ENCODE peak calls at places on chromosomes 11 and 22, in five cellular contexts. One of them, this sample, is unnamed.

GRCh38 chr22:25054943-25055511 is 102.5 kb downstream of the KIAA1671 start:
- DNase-seq in substantia nigra: no peak
- DNase-seq in CD4-positive, CD25-positive, alpha-beta regulatory T cell: peak
- DNase-seq in dorsolateral prefrontal cortex: no peak
- DNase-seq in mammary epithelial cell: no peak
- DNase-seq in this sample: no peak

GRCh38 chr11:59918987-59919589 is 19.1 kb upstream of the OOSP1 start:
- DNase-seq in CD4-positive, CD25-positive, alpha-beta regulatory T cell: peak
- DNase-seq in mammary epithelial cell: peak
- DNase-seq in dorsolateral prefrontal cortex: no peak
- DNase-seq in substantia nigra: no peak
- DNase-seq in this sample: no peak

GRCh38 chr11:116910378-116910777 is 73.0 kb upstream of the APOA1 start:
- DNase-seq in substantia nigra: no peak
- DNase-seq in mammary epithelial cell: no peak
- DNase-seq in CD4-positive, CD25-positive, alpha-beta regulatory T cell: no peak
- DNase-seq in dorsolateral prefrontal cortex: no peak
- DNase-seq in this sample: no peak

GRCh38 chr11:26025680-26026079 is 306.2 kb upstream of the ANO3 start:
- DNase-seq in mammary epithelial cell: peak
- DNase-seq in substantia nigra: no peak
- DNase-seq in dorsolateral prefrontal cortex: no peak
- DNase-seq in CD4-positive, CD25-positive, alpha-beta regulatory T cell: no peak
- DNase-seq in this sample: no peak

GRCh38 chr11:111452146-111452545 is 60.0 kb downstream of the BTG4 start:
- DNase-seq in dorsolateral prefrontal cortex: no peak
- DNase-seq in CD4-positive, CD25-positive, alpha-beta regulatory T cell: no peak
- DNase-seq in substantia nigra: no peak
- DNase-seq in mammary epithelial cell: peak
- DNase-seq in this sample: no peak

GRCh38 chr11:27904358-27905055 is 203.4 kb downstream of the KIF18A start:
- DNase-seq in dorsolateral prefrontal cortex: no peak
- DNase-seq in substantia nigra: no peak
- DNase-seq in CD4-positive, CD25-positive, alpha-beta regulatory T cell: no peak
- DNase-seq in mammary epithelial cell: peak
- DNase-seq in this sample: no peak

GRCh38 chr11:68641880-68642279 is 42.5 kb upstream of the GAL start:
- DNase-seq in mammary epithelial cell: no peak
- DNase-seq in dorsolateral prefrontal cortex: no peak
- DNase-seq in CD4-positive, CD25-positive, alpha-beta regulatory T cell: no peak
- DNase-seq in substantia nigra: no peak
- DNase-seq in this sample: no peak

GRCh38 chr11:69498614-69499175 is 17.2 kb downstream of the LINC01488 start:
- DNase-seq in mammary epithelial cell: no peak
- DNase-seq in CD4-positive, CD25-positive, alpha-beta regulatory T cell: no peak
- DNase-seq in dorsolateral prefrontal cortex: no peak
- DNase-seq in substantia nigra: no peak
- DNase-seq in this sample: no peak

GRCh38 chr22:17874231-17874630 is 100.0 kb upstream of the BID start:
- DNase-seq in dorsolateral prefrontal cortex: no peak
- DNase-seq in CD4-positive, CD25-positive, alpha-beta regulatory T cell: no peak
- DNase-seq in mammary epithelial cell: no peak
- DNase-seq in substantia nigra: no peak
- DNase-seq in this sample: no peak

GRCh38 chr11:128662960-128663359 is 30.9 kb upstream of the FLI1 start:
- DNase-seq in mammary epithelial cell: no peak
- DNase-seq in substantia nigra: no peak
- DNase-seq in CD4-positive, CD25-positive, alpha-beta regulatory T cell: no peak
- DNase-seq in dorsolateral prefrontal cortex: no peak
- DNase-seq in this sample: no peak

GRCh38 chr11:65861165-65861505 is 902 bp downstream of the MUS81 start:
- DNase-seq in dorsolateral prefrontal cortex: no peak
- DNase-seq in substantia nigra: no peak
- DNase-seq in CD4-positive, CD25-positive, alpha-beta regulatory T cell: no peak
- DNase-seq in mammary epithelial cell: no peak
- DNase-seq in this sample: no peak

GRCh38 chr11:17476317-17477083 is at the start of gene ABCC8:
- DNase-seq in CD4-positive, CD25-positive, alpha-beta regulatory T cell: no peak
- DNase-seq in mammary epithelial cell: peak
- DNase-seq in dorsolateral prefrontal cortex: no peak
- DNase-seq in substantia nigra: no peak
- DNase-seq in this sample: no peak

GRCh38 chr11:2702771-2703486 is 3.1 kb upstream of the KCNQ1OT1 start:
- DNase-seq in CD4-positive, CD25-positive, alpha-beta regulatory T cell: no peak
- DNase-seq in mammary epithelial cell: no peak
- DNase-seq in substantia nigra: peak
- DNase-seq in dorsolateral prefrontal cortex: peak
- DNase-seq in this sample: no peak

GRCh38 chr11:68064876-68065275 is 26.1 kb downstream of the TCIRG1 start:
- DNase-seq in CD4-positive, CD25-positive, alpha-beta regulatory T cell: no peak
- DNase-seq in substantia nigra: no peak
- DNase-seq in mammary epithelial cell: no peak
- DNase-seq in dorsolateral prefrontal cortex: no peak
- DNase-seq in this sample: no peak

GRCh38 chr11:36030707-36031365 is 87.0 kb downstream of the LDLRAD3 start:
- DNase-seq in CD4-positive, CD25-positive, alpha-beta regulatory T cell: no peak
- DNase-seq in substantia nigra: no peak
- DNase-seq in mammary epithelial cell: no peak
- DNase-seq in dorsolateral prefrontal cortex: no peak
- DNase-seq in this sample: no peak

GRCh38 chr11:78688460-78688859 is 113.8 kb upstream of the NARS2 start:
- DNase-seq in substantia nigra: no peak
- DNase-seq in CD4-positive, CD25-positive, alpha-beta regulatory T cell: no peak
- DNase-seq in dorsolateral prefrontal cortex: no peak
- DNase-seq in mammary epithelial cell: peak
- DNase-seq in this sample: no peak

GRCh38 chr22:49247194-49247924 is 580.3 kb downstream of the BRD1 start:
- DNase-seq in CD4-positive, CD25-positive, alpha-beta regulatory T cell: no peak
- DNase-seq in dorsolateral prefrontal cortex: peak
- DNase-seq in mammary epithelial cell: no peak
- DNase-seq in substantia nigra: no peak
- DNase-seq in this sample: no peak

GRCh38 chr22:37241351-37242142 is 2.5 kb downstream of the RAC2 start:
- DNase-seq in CD4-positive, CD25-positive, alpha-beta regulatory T cell: peak
- DNase-seq in mammary epithelial cell: no peak
- DNase-seq in substantia nigra: no peak
- DNase-seq in dorsolateral prefrontal cortex: no peak
- DNase-seq in this sample: peak

GRCh38 chr22:30552719-30553118 is 6.2 kb upstream of the SEC14L6 start:
- DNase-seq in dorsolateral prefrontal cortex: no peak
- DNase-seq in mammary epithelial cell: no peak
- DNase-seq in substantia nigra: no peak
- DNase-seq in CD4-positive, CD25-positive, alpha-beta regulatory T cell: no peak
- DNase-seq in this sample: no peak

GRCh38 chr11:97009613-97010012 is 619.8 kb downstream of the JRKL start:
- DNase-seq in CD4-positive, CD25-positive, alpha-beta regulatory T cell: no peak
- DNase-seq in dorsolateral prefrontal cortex: no peak
- DNase-seq in mammary epithelial cell: no peak
- DNase-seq in substantia nigra: no peak
- DNase-seq in this sample: no peak

GRCh38 chr11:102513869-102514268 is 16.7 kb downstream of the MMP7 start:
- DNase-seq in substantia nigra: no peak
- DNase-seq in mammary epithelial cell: peak
- DNase-seq in dorsolateral prefrontal cortex: no peak
- DNase-seq in CD4-positive, CD25-positive, alpha-beta regulatory T cell: no peak
- DNase-seq in this sample: no peak

GRCh38 chr11:205221-206001 is 1.8 kb downstream of the BET1L start:
- DNase-seq in substantia nigra: no peak
- DNase-seq in dorsolateral prefrontal cortex: peak
- DNase-seq in CD4-positive, CD25-positive, alpha-beta regulatory T cell: no peak
- DNase-seq in mammary epithelial cell: no peak
- DNase-seq in this sample: no peak

GRCh38 chr22:45324186-45324775 is 14.5 kb downstream of the FAM118A start:
- DNase-seq in mammary epithelial cell: peak
- DNase-seq in dorsolateral prefrontal cortex: no peak
- DNase-seq in CD4-positive, CD25-positive, alpha-beta regulatory T cell: no peak
- DNase-seq in substantia nigra: no peak
- DNase-seq in this sample: no peak

GRCh38 chr11:60852639-60853468 is 2.9 kb downstream of the PTGDR2 start:
- DNase-seq in mammary epithelial cell: no peak
- DNase-seq in CD4-positive, CD25-positive, alpha-beta regulatory T cell: no peak
- DNase-seq in dorsolateral prefrontal cortex: no peak
- DNase-seq in substantia nigra: no peak
- DNase-seq in this sample: no peak

GRCh38 chr11:27882066-27882697 is 181.9 kb upstream of the BDNF start:
- DNase-seq in substantia nigra: no peak
- DNase-seq in CD4-positive, CD25-positive, alpha-beta regulatory T cell: no peak
- DNase-seq in mammary epithelial cell: no peak
- DNase-seq in dorsolateral prefrontal cortex: no peak
- DNase-seq in this sample: no peak

GRCh38 chr11:62923634-62924411 is 2.7 kb upstream of the CHRM1 start:
- DNase-seq in substantia nigra: no peak
- DNase-seq in mammary epithelial cell: no peak
- DNase-seq in CD4-positive, CD25-positive, alpha-beta regulatory T cell: peak
- DNase-seq in dorsolateral prefrontal cortex: peak
- DNase-seq in this sample: peak

GRCh38 chr11:22976146-22976545 is 115.9 kb upstream of the CCDC179 start:
- DNase-seq in dorsolateral prefrontal cortex: no peak
- DNase-seq in CD4-positive, CD25-positive, alpha-beta regulatory T cell: no peak
- DNase-seq in substantia nigra: no peak
- DNase-seq in mammary epithelial cell: peak
- DNase-seq in this sample: no peak

GRCh38 chr22:47067331-47067890 is 305.0 kb downstream of the TBC1D22A start:
- DNase-seq in substantia nigra: no peak
- DNase-seq in mammary epithelial cell: no peak
- DNase-seq in dorsolateral prefrontal cortex: no peak
- DNase-seq in CD4-positive, CD25-positive, alpha-beta regulatory T cell: no peak
- DNase-seq in this sample: no peak
- H3K27ac ChIP-seq in substantia nigra: no peak
- H3K27ac ChIP-seq in mammary epithelial cell: no peak
- H3K27ac ChIP-seq in dorsolateral prefrontal cortex: no peak
- H3K27ac ChIP-seq in CD4-positive, CD25-positive, alpha-beta regulatory T cell: no peak
- H3K27ac ChIP-seq in this sample: no peak

GRCh38 chr22:41261541-41262249 is 21.0 kb upstream of the CHADL start:
- DNase-seq in dorsolateral prefrontal cortex: no peak
- DNase-seq in mammary epithelial cell: no peak
- DNase-seq in substantia nigra: no peak
- DNase-seq in CD4-positive, CD25-positive, alpha-beta regulatory T cell: no peak
- DNase-seq in this sample: no peak
- H3K27ac ChIP-seq in dorsolateral prefrontal cortex: peak
- H3K27ac ChIP-seq in mammary epithelial cell: no peak
- H3K27ac ChIP-seq in substantia nigra: peak
- H3K27ac ChIP-seq in CD4-positive, CD25-positive, alpha-beta regulatory T cell: no peak
- H3K27ac ChIP-seq in this sample: no peak

GRCh38 chr11:119335091-119335654 is 846 bp downstream of the RNF26 start:
- DNase-seq in substantia nigra: no peak
- DNase-seq in mammary epithelial cell: no peak
- DNase-seq in CD4-positive, CD25-positive, alpha-beta regulatory T cell: no peak
- DNase-seq in dorsolateral prefrontal cortex: no peak
- DNase-seq in this sample: no peak
- H3K27ac ChIP-seq in substantia nigra: no peak
- H3K27ac ChIP-seq in mammary epithelial cell: peak
- H3K27ac ChIP-seq in CD4-positive, CD25-positive, alpha-beta regulatory T cell: peak
- H3K27ac ChIP-seq in dorsolateral prefrontal cortex: no peak
- H3K27ac ChIP-seq in this sample: peak

DNA sequence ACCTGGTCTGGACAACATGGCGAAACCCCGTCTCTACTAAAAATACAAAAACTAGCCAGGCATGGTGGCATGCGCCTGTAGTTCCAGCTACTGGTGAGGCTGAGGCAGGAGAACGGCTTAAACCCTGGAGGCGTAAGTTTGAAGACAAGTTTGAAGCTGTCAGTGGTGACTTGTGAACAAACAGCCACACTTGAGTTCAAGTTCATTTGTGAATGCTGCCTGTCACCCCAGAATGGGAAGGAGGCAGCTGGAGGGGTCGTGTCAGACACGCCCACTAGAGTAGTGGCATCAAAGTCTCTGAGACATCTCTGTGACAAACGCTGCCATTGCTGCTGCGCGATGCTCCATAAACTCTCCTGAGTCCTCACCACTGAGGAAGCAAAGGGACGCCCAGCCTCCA is 74.2 kb downstream of the DGCR2 start:
- DNase-seq in CD4-positive, CD25-positive, alpha-beta regulatory T cell: no peak
- DNase-seq in dorsolateral prefrontal cortex: no peak
- DNase-seq in mammary epithelial cell: no peak
- DNase-seq in substantia nigra: no peak
- DNase-seq in this sample: no peak
- H3K27ac ChIP-seq in CD4-positive, CD25-positive, alpha-beta regulatory T cell: no peak
- H3K27ac ChIP-seq in dorsolateral prefrontal cortex: no peak
- H3K27ac ChIP-seq in mammary epithelial cell: no peak
- H3K27ac ChIP-seq in substantia nigra: no peak
- H3K27ac ChIP-seq in this sample: no peak

GRCh38 chr11:74017631-74018030 is 8.7 kb upstream of the UCP3 start:
- DNase-seq in substantia nigra: no peak
- DNase-seq in CD4-positive, CD25-positive, alpha-beta regulatory T cell: no peak
- DNase-seq in mammary epithelial cell: no peak
- DNase-seq in dorsolateral prefrontal cortex: no peak
- DNase-seq in this sample: no peak
- H3K27ac ChIP-seq in substantia nigra: no peak
- H3K27ac ChIP-seq in CD4-positive, CD25-positive, alpha-beta regulatory T cell: no peak
- H3K27ac ChIP-seq in mammary epithelial cell: no peak
- H3K27ac ChIP-seq in dorsolateral prefrontal cortex: peak
- H3K27ac ChIP-seq in this sample: no peak

DNA sequence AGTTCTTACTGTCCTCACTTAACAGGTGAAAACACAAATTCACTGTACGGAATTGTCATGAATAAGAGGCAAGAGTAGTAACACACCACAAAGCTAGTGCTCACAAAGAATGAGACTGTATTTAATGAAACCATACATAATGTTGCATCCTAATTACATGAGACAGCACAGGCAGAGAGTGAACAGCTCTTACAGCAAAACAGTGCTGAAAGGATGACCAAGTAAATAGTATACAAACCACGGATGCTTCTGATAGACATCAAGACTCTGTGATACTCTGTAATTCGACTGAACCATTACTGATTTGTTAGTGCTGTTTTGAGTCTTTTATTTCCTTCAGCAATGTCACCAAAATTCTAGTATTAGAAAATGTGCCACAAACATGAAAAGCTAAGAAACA is 282.3 kb downstream of the TTC28 start:
- DNase-seq in CD4-positive, CD25-positive, alpha-beta regulatory T cell: no peak
- DNase-seq in dorsolateral prefrontal cortex: no peak
- DNase-seq in substantia nigra: no peak
- DNase-seq in mammary epithelial cell: no peak
- DNase-seq in this sample: no peak
- H3K27ac ChIP-seq in CD4-positive, CD25-positive, alpha-beta regulatory T cell: no peak
- H3K27ac ChIP-seq in dorsolateral prefrontal cortex: peak
- H3K27ac ChIP-seq in substantia nigra: no peak
- H3K27ac ChIP-seq in mammary epithelial cell: no peak
- H3K27ac ChIP-seq in this sample: no peak

GRCh38 chr11:114909866-114910265 is 231.5 kb downstream of the NXPE2 start:
- DNase-seq in CD4-positive, CD25-positive, alpha-beta regulatory T cell: no peak
- DNase-seq in dorsolateral prefrontal cortex: no peak
- DNase-seq in substantia nigra: no peak
- DNase-seq in mammary epithelial cell: no peak
- DNase-seq in this sample: no peak

GRCh38 chr11:114916406-114916805 is 238.1 kb downstream of the NXPE2 start:
- DNase-seq in substantia nigra: no peak
- DNase-seq in dorsolateral prefrontal cortex: no peak
- DNase-seq in CD4-positive, CD25-positive, alpha-beta regulatory T cell: no peak
- DNase-seq in mammary epithelial cell: no peak
- DNase-seq in this sample: no peak

GRCh38 chr11:114915871-114916270 is 237.5 kb downstream of the NXPE2 start:
- DNase-seq in dorsolateral prefrontal cortex: no peak
- DNase-seq in CD4-positive, CD25-positive, alpha-beta regulatory T cell: no peak
- DNase-seq in substantia nigra: no peak
- DNase-seq in mammary epithelial cell: no peak
- DNase-seq in this sample: no peak

GRCh38 chr11:114914231-114915005 is 236.1 kb downstream of the NXPE2 start:
- DNase-seq in CD4-positive, CD25-positive, alpha-beta regulatory T cell: no peak
- DNase-seq in dorsolateral prefrontal cortex: no peak
- DNase-seq in substantia nigra: no peak
- DNase-seq in mammary epithelial cell: no peak
- DNase-seq in this sample: no peak

GRCh38 chr11:114912826-114913225 is 234.5 kb downstream of the NXPE2 start:
- DNase-seq in substantia nigra: no peak
- DNase-seq in dorsolateral prefrontal cortex: no peak
- DNase-seq in CD4-positive, CD25-positive, alpha-beta regulatory T cell: no peak
- DNase-seq in mammary epithelial cell: no peak
- DNase-seq in this sample: no peak
- H3K27ac ChIP-seq in substantia nigra: no peak
- H3K27ac ChIP-seq in dorsolateral prefrontal cortex: no peak
- H3K27ac ChIP-seq in CD4-positive, CD25-positive, alpha-beta regulatory T cell: no peak
- H3K27ac ChIP-seq in mammary epithelial cell: no peak
- H3K27ac ChIP-seq in this sample: no peak

This sample was measured in CD8-positive, alpha-beta memory T cell.